ENCODE peak calls at places on chromosomes 6 and 20, in seven cellular contexts. H, A, S, X, I, V and K are unnamed samples.

GRCh38 chr6:6004147-6004995 is 2.4 kb downstream of the NRN1 start:
- DNase-seq in X (no peak), A (no peak), S (no peak), V (peak), H (no peak), I (no peak), K (no peak)

GRCh38 chr6:1365701-1366100 is 23.7 kb upstream of the FOXF2 start:
- DNase-seq in I (no peak), V (no peak), A (no peak), S (no peak), X (no peak), H (no peak), K (no peak)

GRCh38 chr6:163352011-163352685 is 62.4 kb upstream of the QKI start:
- DNase-seq in A (no peak), V (no peak), S (no peak), H (no peak), X (no peak), I (no peak), K (peak)

GRCh38 chr6:36227379-36228344 is 31.1 kb downstream of the BRPF3 start:
- DNase-seq in S (no peak), H (no peak), A (no peak), V (no peak), I (peak), X (no peak), K (no peak)

GRCh38 chr6:106448000-106448426 is 87.5 kb downstream of the CRYBG1 start:
- DNase-seq in X (peak), A (no peak), I (no peak), H (no peak), V (no peak), S (no peak), K (no peak)

GRCh38 chr6:158850807-158851115 is 31.6 kb upstream of the EZR start:
- DNase-seq in A (no peak), I (no peak), X (no peak), H (no peak), V (no peak), S (no peak), K (no peak)

GRCh38 chr20:45448250-45448649 is 21.3 kb upstream of the WFDC2 start:
- DNase-seq in V (no peak), S (no peak), I (no peak), A (no peak), H (no peak), X (no peak), K (peak)

GRCh38 chr6:47772993-47773392 is 8.8 kb upstream of the OPN5 start:
- DNase-seq in H (no peak), S (no peak), X (no peak), I (no peak), A (no peak), V (no peak), K (no peak)

GRCh38 chr20:63028461-63028921 is 21.7 kb upstream of the BHLHE23 start:
- DNase-seq in H (no peak), A (no peak), X (no peak), V (no peak), S (no peak), I (no peak), K (no peak)

GRCh38 chr6:36927114-36927513 is 27.4 kb upstream of the PI16 start:
- DNase-seq in H (no peak), X (no peak), S (no peak), I (no peak), V (no peak), A (no peak), K (no peak)

GRCh38 chr20:37647946-37648345 is 45.9 kb upstream of the CTNNBL1 start:
- DNase-seq in H (no peak), X (no peak), S (no peak), V (no peak), I (no peak), A (no peak), K (no peak)

GRCh38 chr20:50548396-50548795 is 38.2 kb downstream of the PTPN1 start:
- DNase-seq in I (no peak), A (no peak), H (no peak), X (no peak), S (no peak), V (no peak), K (no peak)

GRCh38 chr20:50543326-50543725 is 33.1 kb downstream of the PTPN1 start:
- DNase-seq in I (no peak), X (no peak), S (no peak), A (no peak), V (no peak), H (no peak), K (no peak)

GRCh38 chr20:50547956-50548355 is 37.8 kb downstream of the PTPN1 start:
- DNase-seq in H (no peak), S (no peak), A (no peak), X (no peak), V (no peak), I (no peak), K (no peak)

GRCh38 chr20:50545123-50545522 is 34.9 kb downstream of the PTPN1 start:
- DNase-seq in X (no peak), S (no peak), H (no peak), V (no peak), A (no peak), I (no peak), K (no peak)

GRCh38 chr20:50546729-50547314 is 36.6 kb downstream of the PTPN1 start:
- DNase-seq in X (no peak), I (no peak), S (no peak), H (no peak), V (no peak), A (no peak), K (no peak)
- TF ChIP-seq JUND in X (no peak), I (no peak), S (no peak), H (no peak), V (no peak), A (no peak), K (no peak)

DNA sequence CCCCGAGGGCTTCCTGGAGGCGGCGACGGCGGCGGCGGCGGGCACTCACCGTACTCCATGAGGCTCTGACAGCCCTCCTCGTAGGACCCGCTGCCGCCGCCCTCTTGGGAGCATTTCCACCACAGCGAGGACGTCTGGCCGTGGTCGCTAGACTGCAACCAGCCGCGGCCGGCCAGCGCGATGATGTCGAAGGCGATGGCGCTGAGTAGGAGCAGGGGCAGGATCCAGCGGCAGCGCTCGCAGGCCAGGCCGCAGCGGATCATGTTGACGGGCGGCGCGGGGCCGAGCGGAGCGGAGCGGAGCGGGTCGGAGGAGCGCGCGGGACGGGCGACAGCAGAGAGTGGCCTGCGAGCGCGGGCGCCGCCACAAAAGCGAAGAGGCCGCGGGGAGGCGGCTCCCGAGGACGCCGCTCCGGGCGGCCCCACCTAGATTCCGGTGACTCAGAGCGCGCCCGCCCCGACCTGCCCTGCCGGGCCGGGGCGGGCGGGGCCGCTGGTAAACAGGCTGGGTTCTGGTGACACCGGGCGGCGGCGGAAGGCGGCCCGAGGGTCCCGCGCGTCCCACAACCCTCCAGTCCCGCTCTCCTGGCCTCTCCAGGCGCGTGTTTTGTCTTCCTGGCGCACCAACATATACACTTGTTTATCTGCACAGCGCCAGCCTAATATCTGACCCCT is at the start of gene PERP:
- DNase-seq in V (peak), S (no peak), A (peak), H (peak), X (no peak), I (peak), K (peak)
- TF ChIP-seq JUND in V (no peak), S (no peak), A (no peak), H (no peak), X (no peak), I (peak), K (no peak)

GRCh38 chr20:23003077-23003476 is 32.0 kb upstream of the SSTR4 start:
- DNase-seq in V (no peak), A (no peak), X (no peak), H (no peak), I (no peak), S (no peak), K (no peak)

GRCh38 chr20:22998476-22998875 is 36.6 kb upstream of the SSTR4 start:
- DNase-seq in X (no peak), H (no peak), A (no peak), V (no peak), S (no peak), I (no peak), K (no peak)

GRCh38 chr20:22995923-22996322 is 39.2 kb upstream of the SSTR4 start:
- DNase-seq in A (no peak), H (no peak), X (no peak), S (no peak), I (no peak), V (no peak), K (no peak)

GRCh38 chr20:23002276-23002675 is 32.8 kb upstream of the SSTR4 start:
- DNase-seq in I (no peak), A (no peak), S (no peak), X (no peak), H (no peak), V (no peak), K (no peak)

DNA sequence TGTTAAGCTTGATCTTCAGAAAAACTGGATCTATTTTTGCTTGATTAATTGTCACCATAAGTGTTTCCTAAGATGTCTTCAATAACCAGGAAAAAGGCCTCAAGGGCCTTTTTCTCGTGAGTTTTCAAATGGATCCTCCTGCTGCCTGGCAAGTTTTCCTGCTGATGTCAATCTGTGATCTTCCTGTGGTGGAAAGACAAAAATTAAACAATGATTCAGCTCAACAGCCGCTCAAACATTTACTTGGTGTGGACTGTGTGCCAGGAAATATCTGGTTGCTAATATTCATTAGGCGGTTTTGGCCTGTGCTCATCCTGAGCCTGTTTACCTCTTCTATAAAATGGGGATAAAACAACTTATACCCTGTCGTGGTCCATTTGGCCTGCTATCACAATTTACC is 35.4 kb upstream of the SSTR4 start:
- DNase-seq in A (no peak), I (no peak), X (no peak), V (no peak), S (no peak), H (no peak), K (no peak)
- TF ChIP-seq JUND in A (no peak), I (no peak), X (no peak), V (no peak), S (no peak), H (no peak), K (no peak)

GRCh38 chr20:434221-434620 is 26.1 kb downstream of the RBCK1 start:
- DNase-seq in A (no peak), I (no peak), V (no peak), H (no peak), S (peak), X (no peak), K (no peak)
- TF ChIP-seq JUND in A (no peak), I (no peak), V (no peak), H (no peak), S (no peak), X (no peak), K (no peak)

GRCh38 chr6:125512621-125513020 is 210.9 kb upstream of the HDDC2 start:
- DNase-seq in H (peak), V (no peak), I (no peak), A (peak), X (no peak), S (no peak), K (peak)
- TF ChIP-seq JUND in H (no peak), V (no peak), I (no peak), A (no peak), X (no peak), S (no peak), K (no peak)

DNA sequence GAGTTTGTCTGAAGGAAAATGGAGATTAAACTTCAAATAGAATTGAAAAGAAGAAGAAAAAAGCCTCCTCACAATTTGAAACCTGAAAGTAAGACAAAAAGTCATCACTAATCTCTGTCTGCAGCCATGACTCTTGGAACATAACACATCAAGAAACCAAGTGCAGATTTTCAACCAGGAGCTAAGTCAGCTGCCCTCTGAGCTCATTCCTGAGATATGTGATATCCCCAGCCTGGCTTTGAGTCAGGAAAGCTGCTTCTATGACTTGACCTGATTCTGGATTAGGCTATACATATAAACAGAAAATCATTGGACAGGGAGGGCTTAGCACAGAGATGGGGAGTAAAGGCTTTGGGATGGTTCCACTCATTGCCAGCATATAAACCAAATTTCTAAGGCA is 891.4 kb downstream of the TFAP2A start:
- DNase-seq in I (no peak), S (no peak), X (no peak), H (no peak), A (no peak), V (no peak), K (no peak)
- TF ChIP-seq JUND in I (no peak), S (no peak), X (no peak), H (no peak), A (no peak), V (peak), K (no peak)

GRCh38 chr20:58129736-58130135 is 98.7 kb downstream of the ANKRD60 start:
- DNase-seq in S (no peak), I (no peak), A (no peak), V (no peak), X (no peak), H (no peak), K (no peak)

GRCh38 chr20:58130156-58130555 is 98.3 kb downstream of the ANKRD60 start:
- DNase-seq in V (no peak), A (no peak), I (no peak), X (no peak), H (no peak), S (no peak), K (no peak)

GRCh38 chr20:58128635-58129625 is 99.5 kb downstream of the ANKRD60 start:
- DNase-seq in S (no peak), H (no peak), A (no peak), X (no peak), I (no peak), V (no peak), K (no peak)

GRCh38 chr20:58125726-58126125 is 102.7 kb downstream of the ANKRD60 start:
- DNase-seq in H (no peak), I (no peak), X (no peak), A (no peak), V (no peak), S (no peak), K (no peak)

GRCh38 chr20:58127731-58128130 is 100.7 kb downstream of the ANKRD60 start:
- DNase-seq in H (peak), V (no peak), A (peak), I (no peak), S (no peak), X (no peak), K (no peak)
- TF ChIP-seq JUND in H (no peak), V (peak), A (peak), I (no peak), S (no peak), X (no peak), K (no peak)